ENCODE peak calls at places on chromosome 13, in four cellular contexts. G is IMR-90, D is H1, H is H9. A is an unnamed sample.

GRCh38 chr13:98521876-98522275 is 55.0 kb downstream of the STK24 start:
- DNase-seq in D (no peak), H (no peak), G (no peak), A (peak)

GRCh38 chr13:91216928-91217700 is 130.4 kb upstream of the MIR17HG start:
- DNase-seq in D (no peak), G (no peak), H (no peak), A (peak)

GRCh38 chr13:30204564-30204963 is 102.8 kb downstream of the KATNAL1 start:
- DNase-seq in D (no peak), H (no peak), G (no peak), A (no peak)

GRCh38 chr13:59700281-59700680 is 463.4 kb downstream of the DIAPH3 start:
- DNase-seq in D (no peak), G (peak), H (no peak), A (no peak)

GRCh38 chr13:27923794-27924528 is 4.2 kb downstream of the PDX1 start:
- DNase-seq in H (no peak), D (no peak), G (no peak), A (no peak)

GRCh38 chr13:105063676-105064075 is 1471.8 kb downstream of the EFNB2 start:
- DNase-seq in G (peak), H (no peak), D (no peak), A (no peak)

GRCh38 chr13:84446972-84447700 is 564.9 kb upstream of the SLITRK1 start:
- DNase-seq in H (no peak), G (no peak), D (no peak), A (peak)

GRCh38 chr13:51726446-51727185 is 77.3 kb downstream of the DHRS12 start:
- DNase-seq in D (no peak), G (peak), H (no peak), A (no peak)

GRCh38 chr13:98478134-98479129 is 98.5 kb downstream of the STK24 start:
- DNase-seq in D (no peak), H (peak), G (peak), A (peak)

GRCh38 chr13:73754727-73755292 is 379.4 kb downstream of the KLF12 start:
- DNase-seq in G (peak), D (no peak), H (no peak), A (peak)

GRCh38 chr13:95624020-95624419 is 20.5 kb downstream of the DZIP1 start:
- DNase-seq in D (no peak), G (peak), H (peak), A (peak)

GRCh38 chr13:24916464-24916863 is 152.5 kb downstream of the RNF17 start:
- DNase-seq in D (no peak), G (no peak), H (no peak), A (no peak)

GRCh38 chr13:46100191-46100877 is 4.5 kb downstream of the CPB2 start:
- DNase-seq in H (no peak), D (no peak), G (no peak), A (no peak)
- H4K5ac ChIP-seq in H (no peak), D (no peak), G (no peak), A (no peak)

DNA sequence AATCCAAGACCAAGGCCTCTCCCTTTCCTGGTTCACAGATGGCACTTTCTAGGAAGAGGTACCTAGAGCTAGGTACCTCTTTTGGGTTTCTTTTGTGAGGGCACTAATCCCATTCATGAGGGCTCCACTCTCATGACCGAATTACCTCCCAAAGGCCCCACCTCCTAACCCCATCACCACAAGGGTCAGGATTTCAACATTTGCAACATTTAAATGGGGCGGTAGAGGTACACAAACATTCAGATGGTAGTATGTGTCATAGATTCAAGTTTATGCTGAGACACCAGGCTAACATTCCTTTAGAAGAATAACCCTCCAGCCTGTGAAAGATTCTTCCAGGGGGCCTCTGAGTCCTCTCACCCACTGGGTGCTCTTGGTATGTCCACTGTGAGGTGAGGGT is 116.3 kb downstream of the FOXO1 start:
- DNase-seq in H (no peak), D (no peak), G (no peak), A (no peak)
- H4K5ac ChIP-seq in H (no peak), D (no peak), G (no peak), A (no peak)

GRCh38 chr13:79427265-79427664 is 21.2 kb upstream of the RBM26 start:
- DNase-seq in H (no peak), G (no peak), D (no peak), A (no peak)
- H4K5ac ChIP-seq in H (no peak), G (no peak), D (no peak), A (no peak)

DNA sequence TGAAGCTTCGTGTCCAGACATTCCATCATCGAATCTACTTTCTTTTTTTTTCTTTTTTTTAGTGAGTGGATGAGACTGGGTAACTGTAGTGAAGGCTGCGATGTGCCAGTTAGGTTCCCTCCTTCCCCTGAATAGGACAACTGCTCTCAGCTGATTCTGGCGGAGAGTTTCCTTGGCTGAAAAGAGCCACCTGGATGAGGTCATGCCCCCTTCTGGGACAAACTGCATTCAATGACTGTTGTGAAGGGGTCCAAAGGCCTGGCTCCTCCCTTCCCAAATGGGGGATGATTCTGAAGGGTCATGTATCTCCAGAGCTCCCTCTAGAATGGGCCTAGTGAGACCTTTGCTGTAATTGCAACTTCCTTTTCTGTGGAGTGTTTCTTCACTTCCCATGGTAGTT is 183.9 kb downstream of the POSTN start:
- DNase-seq in G (no peak), D (no peak), H (peak), A (peak)
- H4K5ac ChIP-seq in G (no peak), D (no peak), H (no peak), A (no peak)

DNA sequence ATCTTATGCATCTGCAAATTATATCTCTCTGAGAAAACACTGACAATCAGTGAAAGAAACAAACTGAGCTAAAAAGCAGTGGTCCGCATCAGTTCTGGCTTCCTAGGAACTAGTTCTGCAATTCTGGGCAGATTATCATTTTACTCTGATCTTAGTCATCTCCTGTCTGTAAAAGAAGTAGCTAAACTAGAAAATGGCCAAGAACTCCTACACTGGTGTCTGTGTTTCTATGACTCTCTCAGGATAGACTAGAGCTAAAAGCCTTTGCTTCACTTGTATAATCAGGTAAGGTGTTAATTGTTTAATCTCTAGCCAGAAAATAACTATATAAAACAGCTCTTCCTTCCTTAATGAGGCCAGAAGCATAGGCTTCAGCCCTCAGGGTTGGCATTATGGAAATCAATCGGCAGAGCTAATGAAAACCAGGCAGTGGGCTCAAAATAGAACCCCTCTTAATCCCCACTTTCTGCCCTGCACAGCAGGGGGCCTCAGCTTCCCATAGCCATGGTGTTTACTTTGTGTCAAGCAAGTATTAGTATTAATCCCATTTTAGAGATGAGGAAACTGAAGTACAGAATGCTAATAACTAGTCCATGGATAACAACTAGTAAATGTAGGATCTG is 459.2 kb downstream of the FGF14 start:
- DNase-seq in H (no peak), G (no peak), D (no peak), A (no peak)
- H4K5ac ChIP-seq in H (no peak), G (no peak), D (no peak), A (no peak)

GRCh38 chr13:42417624-42418023 is 145.7 kb downstream of the AKAP11 start:
- DNase-seq in H (no peak), G (no peak), D (no peak), A (no peak)

GRCh38 chr13:42422681-42423080 is 150.7 kb downstream of the AKAP11 start:
- DNase-seq in D (no peak), H (no peak), G (no peak), A (no peak)

GRCh38 chr13:42420304-42420703 is 148.4 kb downstream of the AKAP11 start:
- DNase-seq in H (no peak), D (no peak), G (no peak), A (no peak)

GRCh38 chr13:42412812-42413795 is 141.2 kb downstream of the AKAP11 start:
- DNase-seq in G (no peak), H (no peak), D (no peak), A (no peak)

GRCh38 chr13:42418184-42418583 is 146.2 kb downstream of the AKAP11 start:
- DNase-seq in G (no peak), H (no peak), D (no peak), A (no peak)
- H4K5ac ChIP-seq in G (no peak), H (no peak), D (no peak), A (no peak)

GRCh38 chr13:52882803-52883202 is 34.4 kb upstream of the PCDH8 start:
- DNase-seq in H (no peak), D (no peak), G (no peak), A (no peak)
- H4K5ac ChIP-seq in H (no peak), D (no peak), G (no peak), A (no peak)

DNA sequence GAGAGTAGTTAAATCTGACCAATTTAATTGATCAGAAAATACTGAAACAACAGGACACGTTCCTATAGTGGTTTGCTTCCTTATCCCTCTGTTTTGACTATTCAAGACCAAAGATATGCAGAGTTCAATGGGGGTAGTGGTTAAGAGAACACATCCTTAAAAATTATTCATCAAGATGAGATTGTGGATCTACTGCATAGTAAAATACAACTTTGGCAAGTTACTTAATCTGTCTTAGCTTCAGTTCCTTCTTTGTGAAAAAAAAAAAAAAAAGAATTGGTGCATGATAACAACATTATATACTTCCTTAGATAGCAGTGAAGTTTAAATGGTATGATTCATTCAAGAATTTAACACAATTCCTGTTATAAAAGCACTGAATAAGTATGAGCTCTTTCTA is 552.1 kb downstream of the DCT start:
- DNase-seq in G (no peak), H (no peak), D (no peak), A (no peak)
- H4K5ac ChIP-seq in G (no peak), H (no peak), D (no peak), A (no peak)

DNA sequence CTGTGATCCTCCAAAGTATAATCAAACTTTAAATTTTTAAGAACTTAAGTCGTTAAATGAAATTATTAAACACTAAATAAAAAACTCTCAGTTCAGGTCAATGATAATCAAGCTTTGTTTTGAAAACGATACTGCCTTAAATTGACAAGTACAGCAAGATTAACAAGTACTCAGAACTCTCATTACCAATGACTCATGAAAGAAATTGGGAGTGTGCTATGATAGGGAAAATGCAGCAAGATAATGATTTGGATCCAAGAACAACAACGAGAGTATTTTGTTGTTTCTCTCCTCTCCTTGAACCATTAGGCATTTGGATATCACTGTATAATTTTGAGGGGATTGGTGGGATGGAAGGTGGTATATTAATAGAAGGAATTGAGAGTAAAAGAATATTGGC is 10.2 kb downstream of the N4BP2L2 start:
- DNase-seq in D (no peak), G (peak), H (no peak), A (no peak)
- H4K5ac ChIP-seq in D (no peak), G (no peak), H (no peak), A (no peak)

A was measured in mesendoderm.